ENCODE peak calls at places on chromosomes 5 and 9, in ten cellular contexts. Z is T-helper 9 cell; T is CD8-positive, alpha-beta memory T cell; L is mucosa of descending colon; U is adrenal gland; M is PC-3; O is SW 1271; P is cardiac muscle cell; R is hippocampal formation; N is ELF-1. D is an unnamed sample.

GRCh38 chr9:77020438-77021264 is 1.2 kb downstream of the FOXB2 start:
- DNase-seq in Z (no peak), T (no peak), L (no peak), U (no peak), M (no peak), O (no peak), P (no peak), R (no peak), N (peak), D (no peak)

GRCh38 chr5:42951169-42951846 is 88.8 kb downstream of the ANXA2R start:
- DNase-seq in Z (peak), T (peak), L (peak), U (peak), M (no peak), O (no peak), P (peak), R (no peak), N (no peak), D (peak)

GRCh38 chr5:120604898-120605297 is 140.8 kb downstream of the PRR16 start:
- DNase-seq in Z (no peak), T (no peak), L (no peak), U (no peak), M (peak), O (peak), P (peak), R (no peak), N (no peak), D (no peak)

GRCh38 chr9:134178781-134179551 is 14.6 kb upstream of the RNU6ATAC start:
- DNase-seq in Z (no peak), T (peak), L (peak), U (peak), M (no peak), O (no peak), P (peak), R (no peak), N (no peak), D (no peak)

GRCh38 chr5:83368317-83368716 is 103.2 kb upstream of the VCAN start:
- DNase-seq in Z (no peak), T (no peak), L (no peak), U (no peak), M (peak), O (no peak), P (peak), R (no peak), N (no peak), D (no peak)

GRCh38 chr5:133962801-133963476 is 5.5 kb downstream of the C5orf15 start:
- DNase-seq in Z (no peak), T (no peak), L (no peak), U (no peak), M (no peak), O (no peak), P (peak), R (no peak), N (no peak), D (no peak)

GRCh38 chr9:96169488-96169887 is 132.5 kb downstream of the HSD17B3 start:
- DNase-seq in Z (no peak), T (no peak), L (peak), U (peak), M (peak), O (no peak), P (peak), R (no peak), N (peak), D (no peak)

GRCh38 chr9:5832093-5832542 is 799 bp downstream of the ERMP1 start:
- DNase-seq in Z (no peak), T (no peak), L (no peak), U (no peak), M (no peak), O (no peak), P (peak), R (no peak), N (no peak), D (no peak)

GRCh38 chr5:180824630-180825476 is 22.2 kb upstream of the MGAT1 start:
- DNase-seq in Z (no peak), T (no peak), L (no peak), U (no peak), M (no peak), O (no peak), P (peak), R (no peak), N (no peak), D (no peak)

GRCh38 chr9:33024966-33025571 is at the start of gene DNAJA1:
- DNase-seq in Z (peak), T (peak), L (peak), U (peak), M (peak), O (peak), P (peak), R (peak), N (peak), D (peak)

GRCh38 chr9:118882674-118883073 is 486.6 kb downstream of the BRINP1 start:
- DNase-seq in Z (no peak), T (no peak), L (no peak), U (no peak), M (peak), O (peak), P (no peak), R (no peak), N (no peak), D (no peak)

GRCh38 chr5:178625679-178626483 is 969 bp downstream of the CLK4 start:
- DNase-seq in Z (no peak), T (no peak), L (no peak), U (no peak), M (peak), O (no peak), P (peak), R (no peak), N (no peak), D (peak)

GRCh38 chr9:84139296-84140100 is 158.9 kb downstream of the RMI1 start:
- DNase-seq in Z (no peak), T (no peak), L (peak), U (peak), M (peak), O (no peak), P (peak), R (peak), N (no peak), D (no peak)

GRCh38 chr9:102273952-102274351 is 535.5 kb upstream of the GRIN3A start:
- DNase-seq in Z (no peak), T (no peak), L (no peak), U (no peak), M (peak), O (no peak), P (no peak), R (no peak), N (no peak), D (no peak)

GRCh38 chr5:169424279-169424955 is 123.5 kb upstream of the SLIT3 start:
- DNase-seq in Z (no peak), T (no peak), L (no peak), U (no peak), M (no peak), O (no peak), P (no peak), R (no peak), N (no peak), D (no peak)

GRCh38 chr9:114307323-114308250 is 15.3 kb upstream of the ORM1 start:
- DNase-seq in Z (no peak), T (peak), L (no peak), U (peak), M (no peak), O (no peak), P (peak), R (no peak), N (no peak), D (no peak)

GRCh38 chr9:34576943-34577634 is 12.4 kb downstream of the CNTFR start:
- DNase-seq in Z (no peak), T (no peak), L (peak), U (peak), M (no peak), O (no peak), P (peak), R (no peak), N (peak), D (no peak)

GRCh38 chr5:93151121-93151520 is 429.9 kb downstream of the NR2F1-AS1 start:
- DNase-seq in Z (no peak), T (no peak), L (no peak), U (no peak), M (peak), O (no peak), P (no peak), R (no peak), N (no peak), D (no peak)

GRCh38 chr9:8364021-8364782 is 564.6 kb upstream of the DMAC1 start:
- DNase-seq in Z (no peak), T (no peak), L (no peak), U (no peak), M (no peak), O (no peak), P (no peak), R (peak), N (no peak), D (no peak)

GRCh38 chr5:154516475-154516874 is 38.4 kb upstream of the HAND1 start:
- DNase-seq in Z (no peak), T (no peak), L (no peak), U (no peak), M (no peak), O (no peak), P (no peak), R (no peak), N (peak), D (no peak)

GRCh38 chr5:423626-424258 is 19.2 kb upstream of the EXOC3 start:
- DNase-seq in Z (no peak), T (no peak), L (no peak), U (no peak), M (no peak), O (no peak), P (no peak), R (no peak), N (no peak), D (no peak)

GRCh38 chr9:79428422-79428821 is 143.3 kb upstream of the TLE4 start:
- DNase-seq in Z (no peak), T (no peak), L (no peak), U (no peak), M (no peak), O (no peak), P (no peak), R (no peak), N (no peak), D (no peak)

GRCh38 chr5:160743027-160743426 is 109.0 kb downstream of the ATP10B start:
- DNase-seq in Z (no peak), T (no peak), L (no peak), U (no peak), M (no peak), O (no peak), P (no peak), R (no peak), N (no peak), D (no peak)

GRCh38 chr5:159682623-159683022 is 233.7 kb upstream of the ADRA1B start:
- DNase-seq in Z (no peak), T (no peak), L (no peak), U (no peak), M (no peak), O (no peak), P (peak), R (no peak), N (no peak), D (no peak)

GRCh38 chr9:130241198-130241535 is 24.4 kb upstream of the HMCN2 start:
- DNase-seq in Z (no peak), T (no peak), L (no peak), U (no peak), M (no peak), O (no peak), P (no peak), R (no peak), N (no peak), D (no peak)

GRCh38 chr5:125410501-125411162 is 664.2 kb upstream of the ZNF608 start:
- DNase-seq in Z (no peak), T (no peak), L (no peak), U (no peak), M (peak), O (no peak), P (peak), R (peak), N (no peak), D (no peak)

GRCh38 chr5:59673438-59674058 is 220.0 kb downstream of the PDE4D start:
- DNase-seq in Z (no peak), T (no peak), L (no peak), U (no peak), M (peak), O (peak), P (peak), R (peak), N (peak), D (no peak)

GRCh38 chr9:8254527-8254926 is 454.9 kb upstream of the DMAC1 start:
- DNase-seq in Z (no peak), T (no peak), L (no peak), U (no peak), M (no peak), O (no peak), P (no peak), R (no peak), N (no peak), D (no peak)

GRCh38 chr9:7186175-7186574 is 428.4 kb downstream of the KDM4C start:
- DNase-seq in Z (no peak), T (no peak), L (peak), U (no peak), M (peak), O (no peak), P (peak), R (no peak), N (peak), D (no peak)

GRCh38 chr5:24325306-24325832 is 319.4 kb downstream of the CDH10 start:
- DNase-seq in Z (no peak), T (no peak), L (no peak), U (no peak), M (no peak), O (no peak), P (no peak), R (no peak), N (no peak), D (no peak)

GRCh38 chr5:28012538-28012937 is 974.2 kb upstream of the CDH9 start:
- DNase-seq in Z (no peak), T (no peak), L (no peak), U (no peak), M (no peak), O (no peak), P (no peak), R (no peak), N (no peak), D (no peak)

GRCh38 chr5:138955013-138955660 is 80.0 kb upstream of the LRRTM2 start:
- DNase-seq in Z (no peak), T (no peak), L (no peak), U (peak), M (no peak), O (no peak), P (no peak), R (peak), N (no peak), D (no peak)

GRCh38 chr9:128836509-128837145 is 7.0 kb upstream of the SPOUT1 start:
- DNase-seq in Z (no peak), T (no peak), L (no peak), U (no peak), M (no peak), O (no peak), P (no peak), R (no peak), N (no peak), D (no peak)

GRCh38 chr9:16029056-16029615 is 476.3 kb downstream of the CCDC171 start:
- DNase-seq in Z (no peak), T (no peak), L (no peak), U (no peak), M (peak), O (no peak), P (no peak), R (no peak), N (no peak), D (no peak)

GRCh38 chr9:35712762-35713400 is 19.1 kb downstream of the TLN1 start:
- DNase-seq in Z (no peak), T (no peak), L (no peak), U (no peak), M (no peak), O (no peak), P (no peak), R (no peak), N (no peak), D (no peak)